ENCODE peak calls at places on chromosomes 7 and 10, in five cellular contexts. M is cardiac muscle cell; R is activated CD4-positive, alpha-beta T cell treated with anti-CD3 and anti-CD28 coated beads, Interleukin-2, amount 10 ng/mL, durations not matched to agents 24 days and 14 days; C is T-helper 17 cell; X is left colon. S is an unnamed sample.

GRCh38 chr7:16649196-16649595 is 3.2 kb downstream of the BZW2 start:
- DNase-seq in X (no peak), M (no peak), C (no peak), R (no peak), S (no peak)

GRCh38 chr10:73893386-73893785 is 17.5 kb upstream of the PLAU start:
- DNase-seq in R (no peak), C (no peak), X (no peak), M (no peak), S (no peak)

GRCh38 chr7:92880212-92881090 is 44.1 kb upstream of the CDK6 start:
- DNase-seq in C (no peak), X (no peak), R (peak; percentile 64), M (peak; percentile 51), S (no peak)

GRCh38 chr7:25122373-25122772 is 2.7 kb downstream of the CYCS start:
- DNase-seq in X (no peak), M (no peak), C (no peak), R (no peak), S (no peak)

GRCh38 chr10:24363070-24363469 is 154.1 kb downstream of the KIAA1217 start:
- DNase-seq in M (peak; percentile 62), R (no peak), C (no peak), X (no peak), S (no peak)

GRCh38 chr7:135232720-135233119 is 918 bp upstream of the STRA8 start:
- DNase-seq in X (no peak), M (no peak), R (no peak), C (no peak), S (no peak)

GRCh38 chr10:132696204-132696603 is 89.7 kb downstream of the NKX6-2 start:
- DNase-seq in X (peak; percentile 3), M (no peak), R (no peak), C (no peak), S (no peak)

GRCh38 chr10:5033061-5033770 is 29.6 kb upstream of the AKR1C2 start:
- DNase-seq in C (no peak), M (peak; percentile 84), X (no peak), R (no peak), S (no peak)

GRCh38 chr7:85030893-85031292 is 156.0 kb downstream of the SEMA3D start:
- DNase-seq in C (no peak), X (no peak), M (peak; percentile 69), R (no peak), S (no peak)